ENCODE peak calls at places on chromosome 18, in nine cellular contexts. One of them, this sample, is unnamed.
A peak's percentile ranks its signal among the peaks of the same experiment; 100 is the strongest.

GRCh38 chr18:35939166-35939565 is 33.3 kb upstream of the RMP24 start:
- DNase-seq in IMR-90: no peak
- DNase-seq in fibroblast of lung: no peak
- DNase-seq in lower leg skin: no peak
- DNase-seq in progenitor cell of endocrine pancreas: no peak
- DNase-seq in left lung: no peak
- DNase-seq in AG09319: no peak
- DNase-seq in A549: no peak
- DNase-seq in cardiac fibroblast: peak; percentile 6
- DNase-seq in this sample: no peak

GRCh38 chr18:76476665-76477561 is 18.1 kb downstream of the ZNF516 start:
- DNase-seq in A549: peak; percentile 72
- DNase-seq in lower leg skin: no peak
- DNase-seq in progenitor cell of endocrine pancreas: no peak
- DNase-seq in IMR-90: peak; percentile 97
- DNase-seq in cardiac fibroblast: peak; percentile 94
- DNase-seq in AG09319: peak; percentile 74
- DNase-seq in fibroblast of lung: peak; percentile 96
- DNase-seq in left lung: no peak
- DNase-seq in this sample: peak; percentile 17

GRCh38 chr18:36095936-36096519 is 28.7 kb upstream of the RPRD1A start:
- DNase-seq in lower leg skin: no peak
- DNase-seq in fibroblast of lung: peak; percentile 65
- DNase-seq in IMR-90: peak; percentile 85
- DNase-seq in left lung: no peak
- DNase-seq in AG09319: peak; percentile 56
- DNase-seq in A549: peak; percentile 69
- DNase-seq in cardiac fibroblast: peak; percentile 87
- DNase-seq in progenitor cell of endocrine pancreas: no peak
- DNase-seq in this sample: peak; percentile 17

GRCh38 chr18:61575419-61575818 is 242.2 kb downstream of the CDH20 start:
- DNase-seq in cardiac fibroblast: no peak
- DNase-seq in lower leg skin: no peak
- DNase-seq in AG09319: no peak
- DNase-seq in fibroblast of lung: peak; percentile 39
- DNase-seq in progenitor cell of endocrine pancreas: no peak
- DNase-seq in A549: no peak
- DNase-seq in left lung: no peak
- DNase-seq in IMR-90: no peak
- DNase-seq in this sample: no peak

GRCh38 chr18:48161911-48162698 is 231.6 kb upstream of the SMAD2 start:
- DNase-seq in left lung: no peak
- DNase-seq in fibroblast of lung: peak; percentile 15
- DNase-seq in progenitor cell of endocrine pancreas: no peak
- DNase-seq in AG09319: no peak
- DNase-seq in lower leg skin: peak; percentile 91
- DNase-seq in cardiac fibroblast: no peak
- DNase-seq in IMR-90: no peak
- DNase-seq in A549: peak; percentile 5
- DNase-seq in this sample: no peak

GRCh38 chr18:13216732-13217465 is 1.7 kb upstream of the LDLRAD4 start:
- DNase-seq in fibroblast of lung: peak; percentile 31
- DNase-seq in IMR-90: no peak
- DNase-seq in AG09319: no peak
- DNase-seq in left lung: peak; percentile 80
- DNase-seq in A549: no peak
- DNase-seq in lower leg skin: peak; percentile 88
- DNase-seq in cardiac fibroblast: peak; percentile 2
- DNase-seq in progenitor cell of endocrine pancreas: peak; percentile 52
- DNase-seq in this sample: no peak

GRCh38 chr18:9708882-9709877 is 1.1 kb downstream of the RAB31 start:
- DNase-seq in left lung: peak; percentile 88
- DNase-seq in lower leg skin: peak; percentile 86
- DNase-seq in fibroblast of lung: peak; percentile 45
- DNase-seq in AG09319: no peak
- DNase-seq in cardiac fibroblast: peak; percentile 38
- DNase-seq in progenitor cell of endocrine pancreas: no peak
- DNase-seq in IMR-90: no peak
- DNase-seq in A549: no peak
- DNase-seq in this sample: no peak

GRCh38 chr18:23981369-23981768 is 33.2 kb upstream of the TTC39C start:
- DNase-seq in fibroblast of lung: no peak
- DNase-seq in A549: no peak
- DNase-seq in AG09319: no peak
- DNase-seq in IMR-90: no peak
- DNase-seq in cardiac fibroblast: no peak
- DNase-seq in left lung: no peak
- DNase-seq in progenitor cell of endocrine pancreas: no peak
- DNase-seq in lower leg skin: no peak
- DNase-seq in this sample: no peak

GRCh38 chr18:48390641-48391040 is 18.5 kb downstream of the ZBTB7C start:
- DNase-seq in cardiac fibroblast: no peak
- DNase-seq in AG09319: no peak
- DNase-seq in fibroblast of lung: no peak
- DNase-seq in IMR-90: no peak
- DNase-seq in lower leg skin: no peak
- DNase-seq in progenitor cell of endocrine pancreas: no peak
- DNase-seq in A549: no peak
- DNase-seq in left lung: no peak
- DNase-seq in this sample: no peak

GRCh38 chr18:67243799-67244587 is 272.5 kb downstream of the DSEL start:
- DNase-seq in fibroblast of lung: peak; percentile 28
- DNase-seq in IMR-90: peak; percentile 16
- DNase-seq in A549: no peak
- DNase-seq in lower leg skin: no peak
- DNase-seq in left lung: no peak
- DNase-seq in progenitor cell of endocrine pancreas: no peak
- DNase-seq in AG09319: no peak
- DNase-seq in cardiac fibroblast: peak; percentile 49
- DNase-seq in this sample: no peak

GRCh38 chr18:36756262-36756661 is 72.5 kb downstream of the TPGS2 start:
- DNase-seq in left lung: no peak
- DNase-seq in IMR-90: peak; percentile 31
- DNase-seq in A549: no peak
- DNase-seq in AG09319: peak; percentile 62
- DNase-seq in cardiac fibroblast: peak; percentile 17
- DNase-seq in lower leg skin: no peak
- DNase-seq in progenitor cell of endocrine pancreas: no peak
- DNase-seq in fibroblast of lung: peak; percentile 65
- DNase-seq in this sample: no peak

GRCh38 chr18:31211047-31211446 is 48.4 kb upstream of the DSC1 start:
- DNase-seq in lower leg skin: no peak
- DNase-seq in AG09319: no peak
- DNase-seq in A549: no peak
- DNase-seq in fibroblast of lung: no peak
- DNase-seq in cardiac fibroblast: no peak
- DNase-seq in progenitor cell of endocrine pancreas: no peak
- DNase-seq in left lung: no peak
- DNase-seq in IMR-90: no peak
- DNase-seq in this sample: no peak

GRCh38 chr18:76231402-76231801 is 263.6 kb downstream of the ZNF516 start:
- DNase-seq in fibroblast of lung: no peak
- DNase-seq in lower leg skin: no peak
- DNase-seq in AG09319: no peak
- DNase-seq in progenitor cell of endocrine pancreas: no peak
- DNase-seq in left lung: no peak
- DNase-seq in IMR-90: no peak
- DNase-seq in A549: no peak
- DNase-seq in cardiac fibroblast: no peak
- DNase-seq in this sample: no peak

GRCh38 chr18:49076767-49077166 is 126.0 kb upstream of the SMAD7 start:
- DNase-seq in fibroblast of lung: no peak
- DNase-seq in left lung: no peak
- DNase-seq in IMR-90: no peak
- DNase-seq in AG09319: no peak
- DNase-seq in cardiac fibroblast: no peak
- DNase-seq in A549: no peak
- DNase-seq in progenitor cell of endocrine pancreas: no peak
- DNase-seq in lower leg skin: no peak
- DNase-seq in this sample: no peak

GRCh38 chr18:73638709-73639108 is 508.9 kb downstream of the FBXO15 start:
- DNase-seq in left lung: no peak
- DNase-seq in progenitor cell of endocrine pancreas: no peak
- DNase-seq in IMR-90: peak; percentile 71
- DNase-seq in A549: no peak
- DNase-seq in fibroblast of lung: peak; percentile 79
- DNase-seq in cardiac fibroblast: peak; percentile 62
- DNase-seq in AG09319: no peak
- DNase-seq in lower leg skin: no peak
- DNase-seq in this sample: peak; percentile 43

GRCh38 chr18:67200665-67201064 is 315.9 kb downstream of the DSEL start:
- DNase-seq in A549: no peak
- DNase-seq in progenitor cell of endocrine pancreas: no peak
- DNase-seq in left lung: peak; percentile 21
- DNase-seq in fibroblast of lung: no peak
- DNase-seq in AG09319: no peak
- DNase-seq in IMR-90: no peak
- DNase-seq in lower leg skin: no peak
- DNase-seq in cardiac fibroblast: no peak
- DNase-seq in this sample: no peak

GRCh38 chr18:8795586-8795985 is 90.2 kb downstream of the MTCL1 start:
- DNase-seq in fibroblast of lung: no peak
- DNase-seq in cardiac fibroblast: no peak
- DNase-seq in lower leg skin: no peak
- DNase-seq in A549: no peak
- DNase-seq in left lung: no peak
- DNase-seq in AG09319: no peak
- DNase-seq in IMR-90: no peak
- DNase-seq in progenitor cell of endocrine pancreas: no peak
- DNase-seq in this sample: no peak

GRCh38 chr18:41449612-41450011 is 505.4 kb upstream of the PIK3C3 start:
- DNase-seq in A549: no peak
- DNase-seq in fibroblast of lung: no peak
- DNase-seq in progenitor cell of endocrine pancreas: no peak
- DNase-seq in AG09319: no peak
- DNase-seq in left lung: no peak
- DNase-seq in IMR-90: no peak
- DNase-seq in lower leg skin: no peak
- DNase-seq in cardiac fibroblast: peak; percentile 7
- DNase-seq in this sample: no peak

GRCh38 chr18:22173221-22173927 is 4.0 kb downstream of the GATA6 start:
- DNase-seq in progenitor cell of endocrine pancreas: no peak
- DNase-seq in IMR-90: no peak
- DNase-seq in lower leg skin: no peak
- DNase-seq in left lung: no peak
- DNase-seq in A549: no peak
- DNase-seq in cardiac fibroblast: no peak
- DNase-seq in AG09319: no peak
- DNase-seq in fibroblast of lung: no peak
- DNase-seq in this sample: no peak

GRCh38 chr18:59697236-59697932 is at the start of gene CCBE1:
- DNase-seq in cardiac fibroblast: peak; percentile 83
- DNase-seq in left lung: peak; percentile 89
- DNase-seq in fibroblast of lung: peak; percentile 71
- DNase-seq in AG09319: no peak
- DNase-seq in lower leg skin: peak; percentile 92
- DNase-seq in IMR-90: peak; percentile 71
- DNase-seq in progenitor cell of endocrine pancreas: peak; percentile 79
- DNase-seq in A549: peak; percentile 67
- DNase-seq in this sample: no peak

DNA sequence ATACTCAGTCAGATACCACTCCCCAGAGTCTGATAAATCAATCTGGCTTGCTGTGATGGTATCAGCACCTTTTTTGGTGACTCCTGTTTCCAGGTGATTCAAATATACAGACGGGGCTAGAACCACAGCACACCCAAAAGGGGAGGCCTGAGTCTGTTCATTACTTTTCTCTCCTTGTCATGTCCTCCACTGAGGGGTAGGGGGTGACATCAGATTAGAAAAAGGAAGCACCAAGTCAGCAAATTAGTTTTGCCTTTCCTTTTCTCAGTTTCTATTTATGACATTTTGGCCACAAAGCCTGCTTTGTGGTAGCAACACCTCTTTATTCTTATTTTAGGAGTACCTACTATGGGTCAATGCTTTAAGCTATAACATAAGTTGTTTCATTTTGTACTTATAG is 127.4 kb downstream of the CCDC102B start:
- DNase-seq in IMR-90: no peak
- DNase-seq in cardiac fibroblast: peak; percentile 9
- DNase-seq in progenitor cell of endocrine pancreas: no peak
- DNase-seq in fibroblast of lung: no peak
- DNase-seq in AG09319: no peak
- DNase-seq in lower leg skin: no peak
- DNase-seq in left lung: no peak
- DNase-seq in A549: no peak
- DNase-seq in this sample: no peak
- TF ChIP-seq CTCF in IMR-90: peak; percentile 23
- TF ChIP-seq CTCF in cardiac fibroblast: peak; percentile 8
- TF ChIP-seq CTCF in progenitor cell of endocrine pancreas: peak; percentile 53
- TF ChIP-seq CTCF in fibroblast of lung: peak; percentile 35
- TF ChIP-seq CTCF in AG09319: peak; percentile 30
- TF ChIP-seq CTCF in lower leg skin: no peak
- TF ChIP-seq CTCF in left lung: no peak
- TF ChIP-seq CTCF in A549: no peak
- TF ChIP-seq CTCF in this sample: no peak

DNA sequence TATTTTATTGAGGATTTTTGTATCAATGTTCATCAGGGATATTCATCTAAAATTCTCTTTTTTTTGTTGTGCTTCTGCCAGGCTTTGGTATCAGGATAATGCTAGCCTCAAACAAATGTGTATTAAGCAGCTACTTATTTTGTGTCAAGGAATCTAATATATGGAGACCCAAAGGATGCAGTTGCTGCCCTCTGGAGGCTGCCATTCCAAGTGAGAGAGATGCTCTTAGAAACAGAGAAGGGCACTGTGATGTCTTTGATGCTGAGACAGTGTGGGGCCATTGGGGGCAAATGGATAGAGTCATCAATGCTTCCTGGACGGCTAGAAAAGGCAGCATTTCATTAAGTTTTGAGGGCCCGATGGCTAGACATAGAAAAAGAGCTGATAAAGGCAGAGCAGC is 292.6 kb downstream of the SETBP1 start:
- DNase-seq in AG09319: no peak
- DNase-seq in IMR-90: no peak
- DNase-seq in A549: peak; percentile 12
- DNase-seq in left lung: no peak
- DNase-seq in cardiac fibroblast: peak; percentile 17
- DNase-seq in progenitor cell of endocrine pancreas: no peak
- DNase-seq in lower leg skin: no peak
- DNase-seq in fibroblast of lung: no peak
- DNase-seq in this sample: no peak
- TF ChIP-seq CTCF in AG09319: peak; percentile 12
- TF ChIP-seq CTCF in IMR-90: no peak
- TF ChIP-seq CTCF in A549: no peak
- TF ChIP-seq CTCF in left lung: no peak
- TF ChIP-seq CTCF in cardiac fibroblast: no peak
- TF ChIP-seq CTCF in progenitor cell of endocrine pancreas: no peak
- TF ChIP-seq CTCF in lower leg skin: no peak
- TF ChIP-seq CTCF in fibroblast of lung: no peak
- TF ChIP-seq CTCF in this sample: no peak

GRCh38 chr18:79584491-79585394 is 94.9 kb upstream of the CTDP1 start:
- DNase-seq in fibroblast of lung: no peak
- DNase-seq in A549: no peak
- DNase-seq in AG09319: no peak
- DNase-seq in left lung: peak; percentile 73
- DNase-seq in cardiac fibroblast: no peak
- DNase-seq in IMR-90: no peak
- DNase-seq in progenitor cell of endocrine pancreas: no peak
- DNase-seq in lower leg skin: peak; percentile 74
- DNase-seq in this sample: no peak
- TF ChIP-seq CTCF in fibroblast of lung: no peak
- TF ChIP-seq CTCF in A549: no peak
- TF ChIP-seq CTCF in AG09319: no peak
- TF ChIP-seq CTCF in left lung: no peak
- TF ChIP-seq CTCF in cardiac fibroblast: no peak
- TF ChIP-seq CTCF in IMR-90: no peak
- TF ChIP-seq CTCF in progenitor cell of endocrine pancreas: no peak
- TF ChIP-seq CTCF in lower leg skin: no peak
- TF ChIP-seq CTCF in this sample: no peak

GRCh38 chr18:43396266-43396665 is 119.0 kb upstream of the SYT4 start:
- DNase-seq in left lung: no peak
- DNase-seq in cardiac fibroblast: peak; percentile 53
- DNase-seq in AG09319: no peak
- DNase-seq in A549: peak; percentile 5
- DNase-seq in IMR-90: no peak
- DNase-seq in lower leg skin: no peak
- DNase-seq in progenitor cell of endocrine pancreas: no peak
- DNase-seq in fibroblast of lung: peak; percentile 9
- DNase-seq in this sample: peak; percentile 0
- TF ChIP-seq CTCF in left lung: no peak
- TF ChIP-seq CTCF in cardiac fibroblast: peak; percentile 38
- TF ChIP-seq CTCF in AG09319: no peak
- TF ChIP-seq CTCF in A549: no peak
- TF ChIP-seq CTCF in IMR-90: peak; percentile 23
- TF ChIP-seq CTCF in lower leg skin: no peak
- TF ChIP-seq CTCF in progenitor cell of endocrine pancreas: peak; percentile 69
- TF ChIP-seq CTCF in fibroblast of lung: peak; percentile 18
- TF ChIP-seq CTCF in this sample: peak; percentile 30

This sample was measured in RWPE1.